ENCODE peak calls at places on chromosomes 12 and 14, in eight cellular contexts. H is fibroblast of pulmonary artery, L is astrocyte of the cerebellum, D is progenitor cell of endocrine pancreas, R is HepG2, O is fibroblast of the aortic adventitia, I is cardiac fibroblast, N is AG04449. B is an unnamed sample.

GRCh38 chr14:100476012-100476822 is 111.0 kb downstream of the BEGAIN start:
- DNase-seq in H (peak), L (peak), D (no peak), R (peak), O (peak), I (peak), N (peak), B (no peak)

GRCh38 chr14:37490607-37491006 is 104.4 kb downstream of the FOXA1 start:
- DNase-seq in H (no peak), L (no peak), D (no peak), R (no peak), O (no peak), I (no peak), N (no peak), B (no peak)

GRCh38 chr14:101019974-101020710 is 116.6 kb upstream of the RTL1 start:
- DNase-seq in H (no peak), L (no peak), D (peak), R (no peak), O (no peak), I (no peak), N (no peak), B (no peak)

GRCh38 chr12:122204829-122205589 is 1.5 kb downstream of the B3GNT4 start:
- DNase-seq in H (no peak), L (no peak), D (no peak), R (no peak), O (no peak), I (no peak), N (no peak), B (no peak)

GRCh38 chr12:39230086-39230485 is 212.8 kb downstream of the KIF21A start:
- DNase-seq in H (peak), L (no peak), D (no peak), R (no peak), O (no peak), I (peak), N (no peak), B (no peak)

GRCh38 chr12:116642683-116643082 is 83.5 kb downstream of the MAP1LC3B2 start:
- DNase-seq in H (no peak), L (no peak), D (no peak), R (no peak), O (no peak), I (peak), N (no peak), B (no peak)

GRCh38 chr12:101795786-101796185 is 35.0 kb downstream of the GNPTAB start:
- DNase-seq in H (no peak), L (no peak), D (no peak), R (no peak), O (no peak), I (no peak), N (no peak), B (no peak)

GRCh38 chr12:54654926-54655325 is 6.8 kb upstream of the DCD start:
- DNase-seq in H (no peak), L (no peak), D (no peak), R (no peak), O (no peak), I (no peak), N (no peak), B (no peak)

GRCh38 chr12:110743571-110744093 is 941 bp upstream of the PPP1CC start:
- DNase-seq in H (peak), L (no peak), D (peak), R (no peak), O (peak), I (peak), N (no peak), B (peak)

GRCh38 chr12:115224031-115224430 is 540.1 kb upstream of the TBX3 start:
- DNase-seq in H (peak), L (no peak), D (no peak), R (peak), O (peak), I (peak), N (no peak), B (no peak)

GRCh38 chr12:114668151-114668891 is 15.7 kb downstream of the TBX3 start:
- DNase-seq in H (peak), L (no peak), D (peak), R (peak), O (peak), I (peak), N (no peak), B (peak)

GRCh38 chr12:106897082-106897481 is 58.6 kb upstream of the TMEM263 start:
- DNase-seq in H (peak), L (no peak), D (no peak), R (peak), O (peak), I (peak), N (no peak), B (no peak)

GRCh38 chr12:48933664-48934311 is 8.5 kb upstream of the FKBP11 start:
- DNase-seq in H (no peak), L (no peak), D (no peak), R (no peak), O (no peak), I (no peak), N (no peak), B (no peak)

GRCh38 chr14:54689928-54690327 is 123.0 kb downstream of the SAMD4A start:
- DNase-seq in H (no peak), L (no peak), D (no peak), R (no peak), O (no peak), I (no peak), N (no peak), B (no peak)

GRCh38 chr14:54690887-54691286 is 124.0 kb downstream of the SAMD4A start:
- DNase-seq in H (no peak), L (no peak), D (no peak), R (no peak), O (no peak), I (no peak), N (no peak), B (no peak)

GRCh38 chr14:54691525-54692260 is 124.8 kb downstream of the SAMD4A start:
- DNase-seq in H (peak), L (peak), D (peak), R (peak), O (peak), I (peak), N (no peak), B (peak)

GRCh38 chr14:54693761-54694160 is 126.8 kb downstream of the SAMD4A start:
- DNase-seq in H (no peak), L (no peak), D (no peak), R (no peak), O (no peak), I (no peak), N (no peak), B (no peak)

DNA sequence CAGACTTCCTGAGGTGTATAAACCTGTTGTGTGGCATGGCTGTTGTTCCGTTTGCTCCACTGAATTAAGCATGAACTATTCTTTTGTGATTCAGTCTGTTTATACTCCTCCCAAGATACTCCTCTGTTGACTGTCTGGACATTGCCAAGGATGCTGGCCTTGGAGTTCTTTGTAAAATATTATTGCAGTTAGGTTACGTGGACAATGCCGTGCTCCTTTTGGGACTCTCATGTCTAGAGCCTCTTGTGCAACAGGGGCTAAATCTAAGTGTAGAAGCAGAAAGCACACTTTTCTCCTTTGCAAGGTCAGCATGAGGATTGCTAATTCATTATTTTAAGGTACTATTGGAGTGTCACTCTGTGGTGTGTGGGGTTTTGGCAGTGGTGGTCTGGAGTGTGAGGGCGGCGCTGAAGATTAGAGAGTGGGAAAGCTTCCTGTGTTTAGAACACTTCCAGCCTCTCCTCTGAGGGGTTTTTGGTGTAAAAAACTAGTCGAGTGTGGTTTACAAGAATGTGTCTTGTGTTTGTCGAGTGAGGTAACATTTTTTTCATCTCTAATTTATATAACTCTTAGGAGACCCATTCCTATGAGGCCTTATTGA is 125.4 kb downstream of the SAMD4A start:
- DNase-seq in H (peak), L (no peak), D (no peak), R (no peak), O (peak), I (peak), N (no peak), B (no peak)
- TF ChIP-seq CTCF in H (no peak), L (no peak), D (no peak), R (no peak), O (no peak), I (no peak), N (no peak), B (no peak)

DNA sequence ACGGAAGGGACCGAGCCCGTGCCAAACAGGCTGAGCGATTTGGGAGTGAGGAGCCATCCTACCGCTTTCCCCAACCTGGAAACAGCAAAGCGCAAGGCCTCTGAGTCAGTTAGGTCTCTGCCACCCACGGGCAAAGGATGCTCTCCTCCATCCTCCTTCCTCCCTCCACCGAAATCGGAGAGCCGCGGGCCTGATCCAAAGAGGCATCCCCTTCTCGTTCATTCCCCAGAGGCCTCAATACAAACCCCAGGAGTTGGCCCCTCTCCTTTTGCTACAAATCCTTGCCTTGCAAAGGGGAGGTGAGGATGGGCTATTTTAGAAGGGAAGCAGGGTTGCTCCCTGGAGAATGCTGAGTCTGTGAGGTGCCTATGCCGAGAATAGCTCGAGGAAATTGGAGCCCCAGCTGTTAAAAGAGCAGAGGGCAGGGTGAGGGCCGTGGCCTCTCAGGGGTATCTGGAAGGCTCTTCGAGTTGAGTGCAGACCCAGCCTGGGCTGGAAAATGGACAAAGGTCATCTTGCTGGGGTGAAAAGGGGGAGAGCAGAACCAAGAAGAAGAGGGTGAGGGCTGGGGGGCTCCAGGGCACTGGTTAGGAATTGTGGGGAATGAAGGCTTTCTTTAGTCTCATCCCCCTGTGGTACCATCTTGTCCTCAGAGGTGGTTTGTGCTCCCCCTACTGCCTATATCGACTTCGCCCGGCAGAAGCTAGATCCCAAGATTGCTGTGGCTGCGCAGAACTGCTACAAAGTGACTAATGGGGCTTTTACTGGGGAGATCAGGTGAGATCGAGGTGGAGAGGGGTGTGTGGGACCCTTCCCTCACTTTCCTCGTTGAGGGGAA is 1.1 kb downstream of the TPI1 start:
- DNase-seq in H (no peak), L (no peak), D (no peak), R (no peak), O (no peak), I (peak), N (no peak), B (peak)
- TF ChIP-seq CTCF in H (peak), L (peak), D (no peak), R (peak), O (peak), I (peak), N (peak), B (no peak)

GRCh38 chr12:47767197-47767724 is 5.8 kb upstream of the SLC48A1 start:
- DNase-seq in H (peak), L (no peak), D (no peak), R (peak), O (peak), I (peak), N (no peak), B (peak)
- TF ChIP-seq CTCF in H (peak), L (peak), D (peak), R (peak), O (peak), I (peak), N (peak), B (peak)

DNA sequence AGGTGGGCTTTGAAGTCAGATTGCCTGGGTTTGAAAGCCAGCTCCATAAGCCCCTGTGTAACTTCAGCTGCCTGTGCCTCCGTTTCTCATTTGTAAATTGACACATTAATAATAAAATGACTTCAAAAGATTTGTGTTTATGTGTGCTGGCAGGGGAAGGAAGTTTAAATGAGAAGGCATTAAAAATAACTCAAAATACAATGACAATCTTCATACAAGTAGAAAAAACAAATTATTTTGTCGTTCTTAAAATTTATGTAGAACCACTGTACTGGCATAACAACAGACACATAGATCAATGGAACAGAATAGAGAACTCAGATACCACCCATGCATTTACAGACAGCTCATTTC is 83.0 kb downstream of the PPM1A start:
- DNase-seq in H (no peak), L (no peak), D (no peak), R (no peak), O (no peak), I (no peak), N (no peak), B (no peak)
- TF ChIP-seq CTCF in H (no peak), L (no peak), D (no peak), R (no peak), O (no peak), I (no peak), N (no peak), B (no peak)

GRCh38 chr12:104230304-104230703 is 14.7 kb downstream of the TXNRD1 start:
- DNase-seq in H (no peak), L (no peak), D (no peak), R (no peak), O (no peak), I (no peak), N (no peak), B (no peak)

GRCh38 chr12:104234926-104235499 is 19.4 kb downstream of the TXNRD1 start:
- DNase-seq in H (no peak), L (no peak), D (no peak), R (no peak), O (no peak), I (peak), N (no peak), B (no peak)

GRCh38 chr12:104237930-104238329 is 22.4 kb downstream of the TXNRD1 start:
- DNase-seq in H (no peak), L (no peak), D (no peak), R (no peak), O (no peak), I (no peak), N (no peak), B (no peak)

GRCh38 chr12:104230704-104231103 is 15.1 kb downstream of the TXNRD1 start:
- DNase-seq in H (no peak), L (no peak), D (no peak), R (no peak), O (no peak), I (no peak), N (no peak), B (no peak)

DNA sequence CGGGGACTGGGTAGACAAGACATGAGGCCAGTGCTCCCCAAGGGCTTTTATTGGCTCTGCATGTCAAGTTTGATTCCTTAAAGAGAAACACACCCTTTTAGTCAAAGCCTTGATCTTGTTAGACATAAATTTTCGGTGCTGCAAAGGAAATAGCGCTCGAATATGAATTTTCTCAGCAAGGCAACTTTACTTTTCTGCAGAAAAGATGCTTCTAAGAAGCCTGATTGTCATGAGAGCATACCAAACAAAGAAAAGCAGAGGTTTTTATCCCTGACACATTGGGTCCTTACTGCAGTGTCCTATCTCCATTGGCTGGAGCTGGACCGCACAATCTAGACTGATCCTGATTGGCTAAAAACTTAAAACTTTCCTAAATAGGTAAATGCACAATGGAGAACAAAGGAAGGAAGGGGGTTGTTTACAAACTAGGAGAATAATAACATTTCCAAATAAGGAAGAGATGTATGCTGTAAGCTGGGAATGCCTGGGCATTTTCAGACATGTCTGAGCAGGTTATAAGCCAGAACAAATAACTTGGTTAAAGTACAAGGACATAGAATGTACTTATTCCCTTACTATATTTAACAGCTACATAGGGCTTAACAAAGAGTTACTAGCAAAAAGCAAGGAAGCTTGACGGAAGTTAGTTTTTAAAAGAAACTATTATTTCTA is 17.2 kb downstream of the TXNRD1 start:
- DNase-seq in H (no peak), L (no peak), D (no peak), R (no peak), O (no peak), I (no peak), N (no peak), B (no peak)
- TF ChIP-seq CTCF in H (no peak), L (no peak), D (no peak), R (no peak), O (no peak), I (no peak), N (no peak), B (no peak)

GRCh38 chr12:49952396-49953055 is 2.0 kb downstream of the AQP2 start:
- DNase-seq in H (peak), L (no peak), D (no peak), R (no peak), O (no peak), I (no peak), N (no peak), B (no peak)

GRCh38 chr12:49953146-49953545 is 2.6 kb downstream of the AQP2 start:
- DNase-seq in H (no peak), L (no peak), D (no peak), R (no peak), O (no peak), I (no peak), N (no peak), B (no peak)

GRCh38 chr12:49955899-49956662 is 5.5 kb downstream of the AQP2 start:
- DNase-seq in H (no peak), L (no peak), D (no peak), R (no peak), O (no peak), I (no peak), N (no peak), B (no peak)

GRCh38 chr12:49954863-49955830 is 4.6 kb downstream of the AQP2 start:
- DNase-seq in H (no peak), L (no peak), D (no peak), R (no peak), O (no peak), I (no peak), N (no peak), B (no peak)

GRCh38 chr12:49953961-49954835 is 3.7 kb downstream of the AQP2 start:
- DNase-seq in H (no peak), L (no peak), D (no peak), R (no peak), O (no peak), I (no peak), N (no peak), B (no peak)
- TF ChIP-seq CTCF in H (no peak), L (no peak), D (no peak), R (no peak), O (no peak), I (no peak), N (no peak), B (no peak)

GRCh38 chr14:23895480-23895879 is 58.1 kb upstream of the DHRS4 start:
- DNase-seq in H (peak), L (no peak), D (no peak), R (peak), O (peak), I (peak), N (no peak), B (no peak)
- TF ChIP-seq CTCF in H (peak), L (no peak), D (no peak), R (peak), O (peak), I (no peak), N (no peak), B (no peak)

GRCh38 chr12:128823916-128824839 is at the start of gene SLC15A4:
- DNase-seq in H (peak), L (peak), D (peak), R (peak), O (peak), I (peak), N (peak), B (peak)
- TF ChIP-seq CTCF in H (peak), L (peak), D (peak), R (peak), O (peak), I (peak), N (no peak), B (no peak)

DNA sequence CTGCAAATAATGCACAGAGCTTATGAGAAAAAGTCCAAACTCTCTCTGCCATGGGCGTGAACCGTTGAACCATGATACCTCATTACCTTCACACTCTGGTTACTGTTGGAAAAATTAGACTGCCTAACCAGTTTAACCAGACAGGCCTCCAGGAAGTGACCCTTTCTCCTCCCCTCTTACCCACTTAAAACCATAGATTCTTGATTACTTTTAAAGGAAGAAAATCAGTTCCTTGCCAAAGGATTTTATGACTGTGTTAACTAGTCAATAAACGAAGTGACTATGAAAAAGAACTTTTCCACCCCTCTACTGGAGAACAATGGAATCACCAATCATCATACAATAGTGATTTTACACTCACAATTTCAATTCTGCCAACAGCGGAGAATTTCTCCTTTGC is 254.0 kb upstream of the ATP2B1 start:
- DNase-seq in H (peak), L (no peak), D (no peak), R (no peak), O (no peak), I (peak), N (no peak), B (no peak)
- TF ChIP-seq CTCF in H (peak), L (peak), D (peak), R (no peak), O (peak), I (no peak), N (no peak), B (no peak)

B was measured in glutamatergic neuron.